ENCODE peak calls at places on chromosomes 2 and 18, in five cellular contexts. M, N, Z, L and E are unnamed samples.

GRCh38 chr2:223460774-223461211 is 141.4 kb downstream of the SCG2 start:
- DNase-seq in Z (peak; percentile 75), M (no peak), N (peak; percentile 82), L (no peak), E (no peak)

GRCh38 chr2:85302106-85302505 is 25.7 kb downstream of the TGOLN2 start:
- DNase-seq in Z (no peak), L (no peak), M (no peak), N (peak; percentile 2), E (no peak)

GRCh38 chr18:74006160-74006559 is 141.5 kb downstream of the FBXO15 start:
- DNase-seq in Z (no peak), N (no peak), L (no peak), M (no peak), E (no peak)

GRCh38 chr2:209648714-209649113 is 122.9 kb upstream of the UNC80 start:
- DNase-seq in N (peak; percentile 2), Z (peak; percentile 59), M (no peak), L (no peak), E (no peak)

GRCh38 chr2:64327510-64328414 is 126.2 kb upstream of the LGALSL start:
- DNase-seq in N (no peak), Z (peak; percentile 24), M (peak; percentile 40), L (peak; percentile 58), E (peak; percentile 41)

GRCh38 chr2:101704816-101705565 is 7.5 kb downstream of the MAP4K4 start:
- DNase-seq in M (no peak), Z (peak; percentile 27), L (no peak), N (peak; percentile 26), E (no peak)

GRCh38 chr2:65746919-65747678 is 314.7 kb upstream of the SPRED2 start:
- DNase-seq in M (peak; percentile 80), L (no peak), Z (no peak), N (no peak), E (no peak)

GRCh38 chr2:127083819-127084503 is 23.0 kb downstream of the BIN1 start:
- DNase-seq in M (peak; percentile 90), L (no peak), Z (peak; percentile 98), N (peak; percentile 98), E (no peak)

GRCh38 chr2:227817940-227818568 is 4.4 kb downstream of the CCL20 start:
- DNase-seq in L (no peak), M (peak; percentile 47), N (peak; percentile 100), Z (peak; percentile 100), E (no peak)

GRCh38 chr18:58452392-58453166 is 176.3 kb downstream of the ALPK2 start:
- DNase-seq in M (no peak), Z (no peak), N (no peak), L (no peak), E (no peak)
- TF ChIP-seq CTCF in M (no peak), Z (no peak), N (no peak), L (no peak), E (no peak)

DNA sequence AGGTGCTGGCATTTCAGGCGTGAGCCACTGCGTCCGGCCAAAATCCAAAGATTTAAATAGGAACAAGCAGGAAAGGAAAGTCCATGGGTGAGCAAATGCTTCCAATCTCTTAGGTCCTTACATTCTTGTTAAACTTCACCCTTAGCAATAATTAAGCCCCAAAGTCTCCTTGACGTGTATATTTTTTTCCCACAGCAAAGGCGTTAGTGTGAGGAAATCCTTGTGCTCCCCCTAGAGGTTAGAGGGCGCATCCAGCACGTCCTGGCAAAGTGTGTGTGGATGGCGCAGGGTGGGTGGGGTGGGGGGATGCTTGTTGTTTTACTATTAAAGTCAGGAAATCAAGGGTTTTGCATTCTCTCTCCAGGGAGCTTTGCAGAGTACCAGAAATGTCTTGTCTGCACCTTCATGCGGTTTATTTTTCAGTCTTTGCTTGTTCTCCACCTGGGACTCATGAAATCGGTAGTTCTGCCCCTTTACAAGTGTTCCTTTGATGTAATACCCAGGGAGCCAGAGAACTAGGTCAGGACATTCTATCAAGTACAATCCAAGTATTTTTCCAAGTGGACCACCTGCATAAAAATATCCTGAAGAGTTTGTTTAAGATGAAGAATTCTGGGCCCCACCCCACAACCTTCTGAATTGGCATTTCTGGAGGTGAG is 22.2 kb upstream of the ITSN2 start:
- DNase-seq in Z (peak; percentile 16), M (peak; percentile 63), L (peak; percentile 77), N (peak; percentile 65), E (peak; percentile 78)
- TF ChIP-seq CTCF in Z (peak; percentile 62), M (peak; percentile 33), L (peak; percentile 82), N (peak; percentile 71), E (peak; percentile 92)

GRCh38 chr2:34734662-34735061 is 1135.6 kb upstream of the FAM98A start:
- DNase-seq in L (no peak), N (no peak), M (no peak), Z (no peak), E (no peak)

GRCh38 chr2:34734042-34734441 is 1134.9 kb upstream of the FAM98A start:
- DNase-seq in N (no peak), M (no peak), L (no peak), Z (no peak), E (no peak)

GRCh38 chr2:34736482-34736881 is 1137.4 kb upstream of the FAM98A start:
- DNase-seq in L (no peak), M (no peak), N (no peak), Z (no peak), E (no peak)

DNA sequence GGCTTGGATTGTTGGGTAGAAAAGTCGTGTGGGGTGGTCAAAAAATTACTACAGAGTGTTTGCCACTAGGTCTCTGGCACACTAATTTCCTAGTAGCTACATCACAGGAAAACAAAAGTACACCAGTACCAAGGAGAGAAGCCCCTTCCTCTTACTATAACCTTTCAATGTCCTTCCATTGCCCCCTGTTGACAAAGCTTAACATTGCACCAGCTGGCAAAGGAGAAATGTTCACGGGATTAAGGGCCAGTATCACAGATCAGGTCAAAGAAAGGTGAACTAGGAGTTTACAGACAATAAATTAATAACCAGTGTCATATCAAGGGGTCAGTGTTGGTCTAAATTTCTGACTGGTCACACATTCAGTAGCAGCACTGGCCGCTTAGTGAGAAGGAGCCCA is 1139.6 kb upstream of the FAM98A start:
- DNase-seq in M (no peak), L (peak; percentile 39), N (no peak), Z (no peak), E (no peak)
- TF ChIP-seq CTCF in M (no peak), L (peak; percentile 65), N (no peak), Z (no peak), E (peak; percentile 5)

DNA sequence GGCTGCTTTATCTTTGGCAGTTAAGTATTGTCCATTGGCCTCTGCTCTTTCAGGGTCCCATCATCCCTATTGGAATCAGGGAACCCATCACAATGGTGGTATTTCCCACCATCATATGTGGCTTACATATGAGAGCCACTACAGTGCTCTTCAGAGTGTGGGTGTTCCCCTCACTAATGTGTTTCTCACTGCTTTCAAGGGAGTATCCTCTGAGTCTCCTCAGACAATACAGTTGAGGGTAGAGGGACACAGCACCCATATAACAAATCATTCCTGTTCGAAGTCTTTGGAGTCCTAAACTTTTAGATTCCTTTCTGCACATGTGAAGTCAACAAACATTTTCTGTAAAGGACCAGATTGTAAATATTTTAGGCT is 48.7 kb upstream of the DNAJC10 start:
- DNase-seq in N (no peak), Z (no peak), M (no peak), L (no peak), E (no peak)
- TF ChIP-seq CTCF in N (no peak), Z (no peak), M (no peak), L (no peak), E (no peak)

GRCh38 chr2:162328424-162329157 is 10.1 kb upstream of the IFIH1 start:
- DNase-seq in N (no peak), M (no peak), L (no peak), Z (no peak), E (peak; percentile 23)

GRCh38 chr2:162330881-162331280 is 12.4 kb upstream of the IFIH1 start:
- DNase-seq in Z (no peak), L (no peak), N (no peak), M (no peak), E (no peak)

GRCh38 chr2:162333968-162334367 is 10.0 kb upstream of the GCA start:
- DNase-seq in L (peak; percentile 63), Z (no peak), M (no peak), N (peak; percentile 33), E (no peak)
- TF ChIP-seq CTCF in L (peak; percentile 61), Z (peak; percentile 22), M (no peak), N (peak; percentile 40), E (peak; percentile 63)

DNA sequence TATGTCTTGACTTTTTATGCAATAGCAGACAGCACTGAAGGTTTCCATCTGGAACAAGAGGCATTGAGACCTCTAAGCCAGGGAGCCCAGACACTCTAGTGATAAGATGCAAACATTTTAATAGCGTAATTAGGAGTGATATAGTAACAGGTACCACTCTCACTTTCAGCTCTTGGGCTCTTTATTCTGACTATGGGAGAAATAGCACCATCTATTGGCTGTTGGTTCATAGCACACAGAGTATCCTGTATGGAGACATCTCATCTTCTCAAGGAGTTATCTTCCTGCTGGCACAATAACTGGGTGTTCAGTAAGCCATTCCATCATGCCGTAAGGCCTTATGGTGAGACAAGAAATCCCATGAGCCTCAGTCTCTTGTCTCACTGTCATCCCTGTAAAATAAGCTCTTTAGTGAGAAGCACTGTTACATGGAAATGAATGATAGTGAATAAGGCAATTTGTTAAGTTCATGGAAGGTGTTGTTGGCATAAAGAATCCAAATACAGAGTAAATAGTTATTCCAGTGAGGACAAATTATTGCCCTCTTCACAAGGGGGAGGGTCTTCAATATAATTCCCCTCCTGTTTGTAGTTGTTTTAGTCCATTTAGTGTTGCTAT is 48.3 kb downstream of the THUMPD2 start:
- DNase-seq in L (no peak), N (peak; percentile 35), M (no peak), Z (no peak), E (peak; percentile 35)
- TF ChIP-seq CTCF in L (peak; percentile 71), N (peak; percentile 56), M (no peak), Z (peak; percentile 64), E (peak; percentile 59)

GRCh38 chr18:12599543-12599942 is 58.4 kb downstream of the SPIRE1 start:
- DNase-seq in M (no peak), N (no peak), Z (no peak), L (no peak), E (no peak)

GRCh38 chr18:12599966-12600365 is 57.9 kb downstream of the SPIRE1 start:
- DNase-seq in L (no peak), Z (no peak), M (no peak), N (peak; percentile 28), E (no peak)

GRCh38 chr18:12608292-12608691 is 49.6 kb downstream of the SPIRE1 start:
- DNase-seq in N (peak; percentile 78), L (no peak), M (no peak), Z (peak; percentile 58), E (no peak)

GRCh38 chr18:12606592-12607315 is 51.2 kb downstream of the SPIRE1 start:
- DNase-seq in L (no peak), Z (peak; percentile 72), N (peak; percentile 85), M (no peak), E (no peak)

GRCh38 chr18:12604445-12605007 is 53.4 kb downstream of the SPIRE1 start:
- DNase-seq in N (no peak), L (no peak), Z (no peak), M (no peak), E (no peak)
- TF ChIP-seq CTCF in N (peak; percentile 9), L (no peak), Z (peak; percentile 13), M (no peak), E (no peak)

GRCh38 chr2:206392118-206392517 is 51.2 kb upstream of the ADAM23 start:
- DNase-seq in N (peak; percentile 54), L (peak; percentile 47), Z (peak; percentile 24), M (no peak), E (peak; percentile 69)
- TF ChIP-seq CTCF in N (peak; percentile 67), L (peak; percentile 62), Z (peak; percentile 60), M (no peak), E (peak; percentile 50)

DNA sequence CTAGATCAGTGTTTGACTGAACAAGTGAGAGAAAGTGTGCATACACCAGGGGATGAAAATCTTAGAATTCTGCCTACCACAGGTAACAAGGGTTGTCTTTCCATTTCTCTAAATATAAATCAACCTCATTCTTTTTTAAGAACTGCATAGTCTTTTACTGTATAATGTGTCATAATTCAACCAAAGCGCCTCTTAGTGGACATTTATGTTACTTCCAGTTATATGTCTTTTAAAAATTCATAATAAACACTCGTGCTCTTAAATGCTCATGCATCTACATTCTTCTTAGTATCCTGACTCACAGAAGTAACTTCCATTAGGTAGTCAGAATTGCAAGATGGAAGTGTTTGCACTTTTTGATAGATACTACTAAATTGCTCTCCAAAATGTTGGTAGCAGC is 76.2 kb downstream of the CHRNA1 start:
- DNase-seq in L (no peak), M (no peak), N (peak; percentile 61), Z (no peak), E (no peak)
- TF ChIP-seq CTCF in L (no peak), M (no peak), N (peak; percentile 61), Z (peak; percentile 34), E (peak; percentile 1)